ENCODE peak calls at places on chromosomes 11 and 22, in six cellular contexts. One of them, this sample, is unnamed.

GRCh38 chr22:49037701-49038245 is 789.9 kb downstream of the BRD1 start:
- DNase-seq in skeletal muscle cell: no peak
- DNase-seq in KBM-7: no peak
- DNase-seq in endothelial cell: no peak
- DNase-seq in germinal center: no peak
- DNase-seq in LoVo: no peak
- DNase-seq in this sample: no peak

GRCh38 chr11:69439127-69439526 is 42.3 kb upstream of the LINC01488 start:
- DNase-seq in skeletal muscle cell: no peak
- DNase-seq in KBM-7: no peak
- DNase-seq in endothelial cell: no peak
- DNase-seq in germinal center: no peak
- DNase-seq in LoVo: no peak
- DNase-seq in this sample: no peak

GRCh38 chr11:86274999-86275398 is 27.0 kb upstream of the HIKESHI start:
- DNase-seq in skeletal muscle cell: no peak
- DNase-seq in KBM-7: no peak
- DNase-seq in endothelial cell: no peak
- DNase-seq in germinal center: no peak
- DNase-seq in LoVo: no peak
- DNase-seq in this sample: no peak

GRCh38 chr11:121344824-121345223 is 52.3 kb downstream of the SC5D start:
- DNase-seq in skeletal muscle cell: no peak
- DNase-seq in KBM-7: no peak
- DNase-seq in endothelial cell: no peak
- DNase-seq in germinal center: no peak
- DNase-seq in LoVo: no peak
- DNase-seq in this sample: no peak

GRCh38 chr11:61776561-61777075 is 15.8 kb downstream of the TMEM258 start:
- DNase-seq in skeletal muscle cell: peak; percentile 19
- DNase-seq in KBM-7: peak; percentile 76
- DNase-seq in endothelial cell: peak; percentile 80
- DNase-seq in germinal center: peak; percentile 82
- DNase-seq in LoVo: no peak
- DNase-seq in this sample: no peak

GRCh38 chr22:38504731-38505594 is 1.1 kb downstream of the DDX17 start:
- DNase-seq in skeletal muscle cell: no peak
- DNase-seq in KBM-7: peak; percentile 65
- DNase-seq in endothelial cell: peak; percentile 24
- DNase-seq in germinal center: peak; percentile 13
- DNase-seq in LoVo: no peak
- DNase-seq in this sample: peak; percentile 44

GRCh38 chr22:44203203-44203602 is 22.5 kb downstream of the PARVG start:
- DNase-seq in skeletal muscle cell: no peak
- DNase-seq in KBM-7: no peak
- DNase-seq in endothelial cell: no peak
- DNase-seq in germinal center: no peak
- DNase-seq in LoVo: no peak
- DNase-seq in this sample: no peak

GRCh38 chr11:9688716-9689511 is 25.0 kb downstream of the SWAP70 start:
- DNase-seq in skeletal muscle cell: peak; percentile 78
- DNase-seq in KBM-7: peak; percentile 79
- DNase-seq in endothelial cell: no peak
- DNase-seq in germinal center: peak; percentile 29
- DNase-seq in LoVo: no peak
- DNase-seq in this sample: peak; percentile 31

GRCh38 chr11:96456111-96456510 is 66.3 kb downstream of the JRKL start:
- DNase-seq in skeletal muscle cell: no peak
- DNase-seq in KBM-7: no peak
- DNase-seq in endothelial cell: no peak
- DNase-seq in germinal center: no peak
- DNase-seq in LoVo: no peak
- DNase-seq in this sample: no peak

GRCh38 chr11:58466293-58466692 is 24.3 kb upstream of the OR5B12 start:
- DNase-seq in skeletal muscle cell: no peak
- DNase-seq in KBM-7: no peak
- DNase-seq in endothelial cell: no peak
- DNase-seq in germinal center: no peak
- DNase-seq in LoVo: no peak
- DNase-seq in this sample: no peak

GRCh38 chr22:49668402-49668801 is 159.3 kb downstream of the BRD1 start:
- DNase-seq in skeletal muscle cell: no peak
- DNase-seq in KBM-7: no peak
- DNase-seq in endothelial cell: no peak
- DNase-seq in germinal center: no peak
- DNase-seq in LoVo: no peak
- DNase-seq in this sample: no peak

GRCh38 chr11:112410325-112410724 is 149.7 kb upstream of the PLET1 start:
- DNase-seq in skeletal muscle cell: no peak
- DNase-seq in KBM-7: peak; percentile 1
- DNase-seq in endothelial cell: no peak
- DNase-seq in germinal center: no peak
- DNase-seq in LoVo: no peak
- DNase-seq in this sample: no peak

GRCh38 chr11:27390959-27391326 is 27.9 kb upstream of the CCDC34 start:
- DNase-seq in skeletal muscle cell: no peak
- DNase-seq in KBM-7: no peak
- DNase-seq in endothelial cell: no peak
- DNase-seq in germinal center: no peak
- DNase-seq in LoVo: no peak
- DNase-seq in this sample: no peak

GRCh38 chr11:83819936-83820549 is 533.9 kb upstream of the CCDC90B start:
- DNase-seq in skeletal muscle cell: no peak
- DNase-seq in KBM-7: peak; percentile 41
- DNase-seq in endothelial cell: no peak
- DNase-seq in germinal center: peak; percentile 5
- DNase-seq in LoVo: peak; percentile 51
- DNase-seq in this sample: peak; percentile 25

This sample was measured in retina.